ENCODE peak calls at places on chromosome 15, in seven cellular contexts. N is endodermal cell, I is NT2/D1, Q is K562, E is PC-3, H is astrocyte, J is mammary epithelial cell. M is an unnamed sample. For H3K4me1, the result is how much of the 10 kb centered on the place peaks cover.

GRCh38 chr15:59329570-59330350 is 42.9 kb downstream of the MYO1E start:
- DNase-seq in N (no peak), I (no peak), Q (no peak), E (peak), H (peak), J (no peak), M (peak)

GRCh38 chr15:67144609-67145306 is 79.4 kb downstream of the SMAD3 start:
- DNase-seq in N (no peak), I (peak), Q (no peak), E (no peak), H (peak), J (peak), M (peak)

GRCh38 chr15:101528108-101528916 is 38.8 kb upstream of the PCSK6 start:
- DNase-seq in N (no peak), I (no peak), Q (no peak), E (no peak), H (no peak), J (no peak), M (no peak)

GRCh38 chr15:45677797-45678196 is 43.0 kb downstream of the SQOR start:
- DNase-seq in N (no peak), I (no peak), Q (no peak), E (no peak), H (no peak), J (no peak), M (no peak)

GRCh38 chr15:39156636-39157255 is 424.1 kb upstream of the THBS1 start:
- DNase-seq in N (no peak), I (no peak), Q (no peak), E (no peak), H (no peak), J (no peak), M (no peak)

GRCh38 chr15:58980351-58980939 is 7.0 kb upstream of the RNF111 start:
- DNase-seq in N (no peak), I (no peak), Q (no peak), E (peak), H (peak), J (no peak), M (no peak)

GRCh38 chr15:39918688-39919385 is 1.2 kb downstream of the GPR176 start:
- DNase-seq in N (no peak), I (no peak), Q (no peak), E (peak), H (peak), J (peak), M (no peak)

GRCh38 chr15:52379395-52380111 is 83.9 kb upstream of the MYO5C start:
- DNase-seq in N (no peak), I (no peak), Q (no peak), E (no peak), H (no peak), J (no peak), M (no peak)

GRCh38 chr15:84975871-84976351 is 5.7 kb upstream of the PDE8A start:
- DNase-seq in N (peak), I (no peak), Q (peak), E (no peak), H (no peak), J (no peak), M (no peak)

GRCh38 chr15:95287774-95288173 is 1042.7 kb upstream of the NR2F2 start:
- DNase-seq in N (peak), I (no peak), Q (no peak), E (no peak), H (no peak), J (peak), M (no peak)

GRCh38 chr15:89749526-89749925 is 1.5 kb downstream of the MESP1 start:
- DNase-seq in N (no peak), I (no peak), Q (no peak), E (no peak), H (no peak), J (no peak), M (no peak)

GRCh38 chr15:88586401-88587162 is 34.6 kb upstream of the AEN start:
- DNase-seq in N (no peak), I (no peak), Q (no peak), E (peak), H (peak), J (peak), M (peak)

GRCh38 chr15:41892621-41893421 is 1.0 kb downstream of the SPTBN5 start:
- DNase-seq in N (no peak), I (no peak), Q (no peak), E (no peak), H (no peak), J (peak), M (no peak)

GRCh38 chr15:100053476-100054121 is 288.2 kb downstream of the ADAMTS17 start:
- DNase-seq in N (no peak), I (no peak), Q (no peak), E (no peak), H (peak), J (no peak), M (no peak)

GRCh38 chr15:59867436-59867835 is 136.7 kb upstream of the FOXB1 start:
- DNase-seq in N (peak), I (no peak), Q (no peak), E (no peak), H (no peak), J (no peak), M (no peak)

GRCh38 chr15:33720952-33721351 is 247.3 kb upstream of the CHRM5 start:
- DNase-seq in N (no peak), I (no peak), Q (no peak), E (peak), H (peak), J (peak), M (no peak)

GRCh38 chr15:101003706-101004105 is 84.5 kb downstream of the LRRK1 start:
- DNase-seq in N (peak), I (no peak), Q (no peak), E (no peak), H (no peak), J (no peak), M (no peak)

GRCh38 chr15:84749111-84749991 is 959 bp downstream of the ZNF592 start:
- DNase-seq in N (peak), I (no peak), Q (peak), E (peak), H (peak), J (peak), M (no peak)

GRCh38 chr15:75030023-75030413 is 6.6 kb downstream of the PPCDC start:
- DNase-seq in N (no peak), I (no peak), Q (no peak), E (no peak), H (no peak), J (peak), M (peak)

GRCh38 chr15:67084561-67084960 is 19.2 kb downstream of the SMAD3 start:
- DNase-seq in N (no peak), I (no peak), Q (no peak), E (no peak), H (no peak), J (no peak), M (peak)

GRCh38 chr15:59501531-59502113 is 63.6 kb downstream of the FAM81A start:
- DNase-seq in N (peak), I (peak), Q (peak), E (peak), H (peak), J (peak), M (peak)

GRCh38 chr15:75237316-75237982 is 20.7 kb upstream of the GOLGA6C start:
- DNase-seq in N (no peak), I (no peak), Q (no peak), E (no peak), H (no peak), J (no peak), M (no peak)

GRCh38 chr15:44775923-44776322 is 39.6 kb downstream of the TRIM69 start:
- DNase-seq in N (no peak), I (no peak), Q (no peak), E (no peak), H (no peak), J (peak), M (no peak)

GRCh38 chr15:70833897-70834765 is 19.8 kb downstream of the LARP6 start:
- DNase-seq in N (peak), I (peak), Q (no peak), E (peak), H (peak), J (peak), M (no peak)

GRCh38 chr15:50641318-50641717 is 45.3 kb downstream of the TRPM7 start:
- DNase-seq in N (no peak), I (no peak), Q (peak), E (no peak), H (no peak), J (no peak), M (no peak)

GRCh38 chr15:74775132-74775562 is 6.7 kb upstream of the CSK start:
- DNase-seq in N (no peak), I (no peak), Q (no peak), E (no peak), H (no peak), J (no peak), M (no peak)

GRCh38 chr15:90954712-90955671 is at the start of gene RCCD1:
- DNase-seq in N (peak), I (peak), Q (peak), E (peak), H (peak), J (peak), M (peak)

GRCh38 chr15:94546838-94547237 is 315.5 kb downstream of the MCTP2 start:
- DNase-seq in N (no peak), I (no peak), Q (no peak), E (no peak), H (no peak), J (no peak), M (no peak)

GRCh38 chr15:60605879-60606304 is 127.0 kb upstream of the ICE2 start:
- DNase-seq in N (no peak), I (no peak), Q (no peak), E (no peak), H (peak), J (no peak), M (no peak)

GRCh38 chr15:101137312-101137940 is 114.4 kb downstream of the CHSY1 start:
- DNase-seq in N (no peak), I (no peak), Q (peak), E (no peak), H (no peak), J (no peak), M (no peak)

GRCh38 chr15:91342091-91342490 is 242.0 kb downstream of the SV2B start:
- DNase-seq in N (no peak), I (no peak), Q (no peak), E (no peak), H (no peak), J (no peak), M (no peak)

GRCh38 chr15:29736012-29736744 is 86.1 kb downstream of the TJP1 start:
- DNase-seq in N (no peak), I (no peak), Q (no peak), E (no peak), H (peak), J (no peak), M (no peak)

GRCh38 chr15:101679861-101680260 is 27.7 kb upstream of the TM2D3 start:
- DNase-seq in N (no peak), I (no peak), Q (no peak), E (no peak), H (no peak), J (no peak), M (no peak)

GRCh38 chr15:53295574-53295973 is 463.9 kb downstream of the WDR72 start:
- DNase-seq in N (no peak), I (no peak), Q (no peak), E (no peak), H (no peak), J (no peak), M (no peak)

GRCh38 chr15:68730491-68731317 is 90.0 kb downstream of the ANP32A start:
- DNase-seq in N (peak), I (peak), Q (peak), E (peak), H (peak), J (peak), M (peak)

GRCh38 chr15:68552773-68553172 is 26.0 kb upstream of the CORO2B start:
- DNase-seq in N (no peak), I (no peak), Q (no peak), E (peak), H (no peak), J (no peak), M (no peak)

GRCh38 chr15:79450648-79451047 is 18.5 kb downstream of the MINAR1 start:
- DNase-seq in N (no peak), I (no peak), Q (peak), E (peak), H (no peak), J (no peak), M (no peak)

GRCh38 chr15:73750951-73751350 is 2.2 kb downstream of the INSYN1 start:
- DNase-seq in N (no peak), I (no peak), Q (no peak), E (no peak), H (no peak), J (no peak), M (no peak)
- H3K9ac ChIP-seq in N (no peak), I (peak), Q (no peak), E (no peak), H (no peak), J (no peak), M (no peak)

DNA sequence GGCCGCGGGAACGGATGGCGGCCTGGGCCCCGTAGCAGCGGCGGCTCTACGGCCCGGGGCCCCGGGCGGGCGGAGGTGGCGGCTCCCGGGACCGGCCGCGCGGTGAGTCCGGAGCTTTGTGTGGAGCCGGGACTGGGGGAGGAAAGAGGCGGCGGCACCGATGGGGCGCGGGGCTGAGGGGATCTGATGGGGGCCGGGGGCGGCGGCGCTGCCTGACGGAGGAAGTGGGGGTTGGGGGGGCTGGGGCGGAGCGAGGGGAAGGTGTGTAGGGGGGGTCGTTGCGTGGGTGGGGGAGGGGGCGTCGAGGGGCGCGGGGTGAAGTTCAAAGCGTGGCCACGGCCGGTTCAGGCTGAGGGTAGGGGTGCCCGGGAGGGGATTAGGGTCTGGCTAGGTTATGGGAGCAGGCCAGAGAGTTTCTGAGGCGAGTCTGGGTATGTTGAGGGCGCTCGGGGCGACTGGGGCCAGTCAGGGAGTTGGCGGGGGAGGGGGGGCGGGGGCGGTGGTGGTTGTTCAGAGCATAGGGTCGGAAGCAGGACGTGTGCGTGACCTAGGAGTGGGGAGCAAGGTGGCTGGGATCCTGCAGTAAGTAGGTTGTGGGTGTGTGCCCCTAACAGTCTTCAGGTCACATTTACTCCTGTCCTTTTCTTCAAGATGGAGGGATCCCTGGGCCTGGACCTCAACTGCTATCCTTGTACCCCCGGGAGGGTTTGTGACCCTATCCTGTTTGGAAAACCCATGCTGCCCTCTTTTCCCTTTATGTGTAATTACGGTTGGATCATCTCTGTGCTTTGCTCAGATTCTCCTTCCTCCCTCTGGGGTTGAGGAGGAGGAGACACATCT is 579 bp downstream of the ZNF609 start:
- DNase-seq in N (peak), I (no peak), Q (peak), E (peak), H (peak), J (peak), M (peak)
- H3K4me1 ChIP-seq in N (under half), I (under half), Q (under half), E (under half), H (under half), J (under half), M (under half)

DNA sequence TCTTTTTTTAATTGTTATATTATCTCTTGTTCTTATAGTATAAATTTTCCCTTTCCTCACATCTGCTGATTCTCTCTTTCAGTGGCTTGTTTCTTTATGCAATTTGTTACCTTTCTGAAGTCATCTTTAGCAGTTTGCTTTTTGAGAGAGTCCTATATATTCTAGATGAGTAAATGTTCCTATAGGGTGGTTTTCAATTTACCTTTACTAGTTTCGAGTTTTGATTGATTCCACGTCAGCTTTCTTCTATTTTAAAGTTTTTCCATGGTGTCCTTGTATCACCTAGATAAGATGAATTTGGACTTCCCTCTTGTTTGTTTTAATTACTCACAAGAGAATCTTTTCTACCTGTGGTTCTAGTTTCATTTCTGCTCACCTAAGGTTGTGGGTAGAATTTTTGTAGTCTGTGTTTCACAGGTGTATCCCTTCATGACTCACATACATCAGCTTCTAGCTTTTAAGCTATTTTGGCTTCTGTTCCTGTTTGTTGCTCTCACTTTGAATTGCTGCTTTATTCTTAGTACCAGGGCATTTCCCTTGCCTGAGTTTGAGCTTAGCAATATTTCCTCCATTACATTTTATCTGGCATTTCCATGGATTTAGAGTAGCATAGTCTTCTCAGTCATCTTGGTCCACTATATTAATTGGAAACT is 6.4 kb downstream of the TEX9 start:
- DNase-seq in N (no peak), I (no peak), Q (no peak), E (peak), H (no peak), J (peak), M (no peak)
- H3K4me3 ChIP-seq in N (no peak), I (no peak), Q (no peak), E (no peak), H (no peak), J (no peak), M (no peak)

GRCh38 chr15:83111149-83111548 is 3.7 kb downstream of the TM6SF1 start:
- DNase-seq in N (no peak), I (no peak), Q (no peak), E (no peak), H (no peak), J (no peak), M (no peak)
- H3K9ac ChIP-seq in N (no peak), I (no peak), Q (no peak), E (no peak), H (no peak), J (no peak), M (no peak)

GRCh38 chr15:56968821-56969220 is 50.4 kb downstream of the TCF12 start:
- DNase-seq in N (no peak), I (peak), Q (no peak), E (peak), H (no peak), J (no peak), M (no peak)

GRCh38 chr15:56965614-56966013 is 47.2 kb downstream of the TCF12 start:
- DNase-seq in N (no peak), I (no peak), Q (no peak), E (no peak), H (no peak), J (no peak), M (no peak)

GRCh38 chr15:56969265-56969895 is 50.9 kb downstream of the TCF12 start:
- DNase-seq in N (no peak), I (no peak), Q (no peak), E (peak), H (no peak), J (peak), M (no peak)

GRCh38 chr15:56968256-56968655 is 49.8 kb downstream of the TCF12 start:
- DNase-seq in N (no peak), I (no peak), Q (no peak), E (no peak), H (no peak), J (no peak), M (no peak)

DNA sequence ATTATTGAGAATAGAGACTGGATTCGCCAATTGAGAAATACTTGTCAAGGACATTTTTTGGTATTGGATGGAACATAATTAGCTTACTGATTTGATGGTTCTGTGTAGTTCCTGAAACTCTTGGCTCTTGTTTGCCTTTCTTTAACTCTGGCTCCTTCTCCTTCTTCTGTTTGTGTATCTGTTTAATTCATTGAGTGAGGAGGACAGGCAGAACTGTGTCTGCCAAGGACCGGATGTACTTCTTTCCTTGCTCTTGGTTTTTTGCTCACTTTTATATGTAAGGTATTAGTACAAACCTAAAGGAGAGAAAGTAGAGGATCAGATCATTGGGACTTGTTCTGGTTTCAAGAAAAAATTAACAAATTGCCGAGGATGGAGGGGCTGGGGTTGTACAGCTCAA is 48.9 kb downstream of the TCF12 start:
- DNase-seq in N (no peak), I (no peak), Q (no peak), E (no peak), H (no peak), J (no peak), M (no peak)
- H3K4me1 ChIP-seq in N (under half), I (under half), Q (under half), E (under half), H (under half), J (under half), M (under half)

M was measured in trophoblast cell.